ENCODE peak calls at places on chromosome 19, in six cellular contexts. One of them, this sample, is unnamed.

GRCh38 chr19:34232566-34233481 is 21.5 kb upstream of the GARRE1 start:
- DNase-seq in K562: peak; percentile 32
- DNase-seq in H1: no peak
- DNase-seq in HepG2: peak; percentile 56
- DNase-seq in GM12891: no peak
- DNase-seq in GM12878: no peak
- DNase-seq in this sample: no peak

GRCh38 chr19:1248454-1249297 is at the start of gene MIDN:
- DNase-seq in GM12878: no peak
- DNase-seq in H1: peak; percentile 95
- DNase-seq in GM12891: no peak
- DNase-seq in HepG2: peak; percentile 75
- DNase-seq in K562: peak; percentile 64
- DNase-seq in this sample: peak; percentile 75

GRCh38 chr19:32598022-32598421 is 17.0 kb downstream of the PDCD5 start:
- DNase-seq in GM12878: no peak
- DNase-seq in H1: no peak
- DNase-seq in K562: no peak
- DNase-seq in HepG2: no peak
- DNase-seq in GM12891: no peak
- DNase-seq in this sample: no peak

GRCh38 chr19:23384858-23385257 is 10.4 kb downstream of the ZNF91 start:
- DNase-seq in K562: no peak
- DNase-seq in GM12878: no peak
- DNase-seq in HepG2: no peak
- DNase-seq in H1: no peak
- DNase-seq in GM12891: no peak
- DNase-seq in this sample: no peak

GRCh38 chr19:49775742-49776370 is 9.1 kb downstream of the AP2A1 start:
- DNase-seq in H1: no peak
- DNase-seq in K562: peak; percentile 88
- DNase-seq in HepG2: no peak
- DNase-seq in GM12891: no peak
- DNase-seq in GM12878: no peak
- DNase-seq in this sample: no peak

GRCh38 chr19:19531951-19532805 is 3.5 kb downstream of the YJEFN3 start:
- DNase-seq in HepG2: peak; percentile 30
- DNase-seq in GM12891: peak; percentile 87
- DNase-seq in K562: peak; percentile 80
- DNase-seq in GM12878: no peak
- DNase-seq in H1: peak; percentile 97
- DNase-seq in this sample: peak; percentile 89

GRCh38 chr19:13153627-13154240 is 3.5 kb downstream of the IER2 start:
- DNase-seq in H1: no peak
- DNase-seq in GM12891: no peak
- DNase-seq in GM12878: no peak
- DNase-seq in K562: peak; percentile 59
- DNase-seq in HepG2: no peak
- DNase-seq in this sample: no peak

GRCh38 chr19:38388310-38389100 is at the start of gene SPRED3:
- DNase-seq in K562: peak; percentile 50
- DNase-seq in H1: peak; percentile 81
- DNase-seq in GM12891: no peak
- DNase-seq in HepG2: no peak
- DNase-seq in GM12878: no peak
- DNase-seq in this sample: no peak

GRCh38 chr19:7748756-7749155 is 1.4 kb upstream of the CD209 start:
- DNase-seq in GM12891: no peak
- DNase-seq in K562: no peak
- DNase-seq in H1: peak; percentile 60
- DNase-seq in GM12878: no peak
- DNase-seq in HepG2: peak; percentile 14
- DNase-seq in this sample: no peak

GRCh38 chr19:37931941-37932655 is 25.1 kb downstream of the SIPA1L3 start:
- DNase-seq in H1: peak; percentile 78
- DNase-seq in GM12878: no peak
- DNase-seq in K562: no peak
- DNase-seq in HepG2: peak; percentile 84
- DNase-seq in GM12891: peak; percentile 35
- DNase-seq in this sample: peak; percentile 47

GRCh38 chr19:1366899-1367870 is 16.5 kb upstream of the NDUFS7 start:
- DNase-seq in HepG2: no peak
- DNase-seq in GM12891: no peak
- DNase-seq in K562: no peak
- DNase-seq in GM12878: no peak
- DNase-seq in H1: no peak
- DNase-seq in this sample: no peak

GRCh38 chr19:48508729-48509310 is 2.8 kb downstream of the LMTK3 start:
- DNase-seq in K562: no peak
- DNase-seq in GM12891: no peak
- DNase-seq in HepG2: no peak
- DNase-seq in H1: no peak
- DNase-seq in GM12878: no peak
- DNase-seq in this sample: no peak

GRCh38 chr19:29858000-29858596 is 46.3 kb downstream of the CCNE1 start:
- DNase-seq in GM12891: no peak
- DNase-seq in H1: peak; percentile 82
- DNase-seq in HepG2: no peak
- DNase-seq in K562: peak; percentile 77
- DNase-seq in GM12878: no peak
- DNase-seq in this sample: peak; percentile 61

GRCh38 chr19:16042533-16043085 is 33.7 kb upstream of the TPM4 start:
- DNase-seq in GM12891: no peak
- DNase-seq in GM12878: no peak
- DNase-seq in K562: no peak
- DNase-seq in H1: no peak
- DNase-seq in HepG2: no peak
- DNase-seq in this sample: no peak

GRCh38 chr19:16043156-16043757 is 33.0 kb upstream of the TPM4 start:
- DNase-seq in GM12891: no peak
- DNase-seq in H1: no peak
- DNase-seq in HepG2: no peak
- DNase-seq in GM12878: no peak
- DNase-seq in K562: no peak
- DNase-seq in this sample: no peak

GRCh38 chr19:16040642-16041041 is 35.7 kb upstream of the TPM4 start:
- DNase-seq in GM12891: no peak
- DNase-seq in H1: no peak
- DNase-seq in HepG2: peak; percentile 49
- DNase-seq in K562: no peak
- DNase-seq in GM12878: no peak
- DNase-seq in this sample: no peak

GRCh38 chr19:16039545-16039944 is 36.8 kb upstream of the TPM4 start:
- DNase-seq in HepG2: no peak
- DNase-seq in K562: no peak
- DNase-seq in GM12878: no peak
- DNase-seq in GM12891: no peak
- DNase-seq in H1: no peak
- DNase-seq in this sample: no peak

GRCh38 chr19:16041571-16042386 is 34.5 kb upstream of the TPM4 start:
- DNase-seq in GM12878: no peak
- DNase-seq in H1: peak; percentile 99
- DNase-seq in K562: peak; percentile 94
- DNase-seq in GM12891: peak; percentile 69
- DNase-seq in HepG2: peak; percentile 52
- DNase-seq in this sample: peak; percentile 76
- TF ChIP-seq TAF1 in GM12878: no peak
- TF ChIP-seq TAF1 in H1: no peak
- TF ChIP-seq TAF1 in K562: no peak
- TF ChIP-seq TAF1 in GM12891: no peak
- TF ChIP-seq TAF1 in HepG2: no peak
- TF ChIP-seq TAF1 in this sample: no peak

GRCh38 chr19:53432088-53432661 is 391 bp downstream of the ZNF761 start:
- DNase-seq in K562: peak; percentile 39
- DNase-seq in GM12878: no peak
- DNase-seq in GM12891: no peak
- DNase-seq in HepG2: no peak
- DNase-seq in H1: peak; percentile 56
- DNase-seq in this sample: no peak

GRCh38 chr19:53431399-53432087 is at the start of gene ZNF761:
- DNase-seq in H1: peak; percentile 100
- DNase-seq in K562: peak; percentile 97
- DNase-seq in GM12878: peak; percentile 75
- DNase-seq in GM12891: peak; percentile 72
- DNase-seq in HepG2: peak; percentile 91
- DNase-seq in this sample: peak; percentile 69
- TF ChIP-seq POLR2A in H1: peak; percentile 41
- TF ChIP-seq POLR2A in K562: peak; percentile 93
- TF ChIP-seq POLR2A in GM12878: peak; percentile 91
- TF ChIP-seq POLR2A in GM12891: peak; percentile 87
- TF ChIP-seq POLR2A in HepG2: peak; percentile 91
- TF ChIP-seq POLR2A in this sample: peak; percentile 86

DNA sequence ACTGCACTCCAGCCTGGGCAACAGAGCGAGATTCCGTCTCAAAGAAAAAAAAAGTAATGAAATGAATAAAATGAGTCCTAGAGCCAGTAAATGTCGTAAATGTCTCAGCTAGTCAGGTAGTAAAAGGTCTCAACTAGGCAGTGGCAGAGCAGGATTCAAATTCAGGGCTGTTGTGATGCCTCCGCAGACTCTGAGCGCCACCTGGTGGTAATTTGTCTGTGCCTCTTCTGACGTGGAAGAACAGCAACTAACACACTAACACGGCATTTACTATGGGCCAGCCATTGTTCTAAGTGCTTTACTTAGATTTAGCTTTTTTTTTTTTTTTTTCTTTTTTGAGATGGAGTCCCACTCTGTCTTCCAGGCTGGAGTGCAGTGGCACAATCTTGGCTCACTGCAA is 30.2 kb downstream of the CYP2F1 start:
- DNase-seq in H1: peak; percentile 92
- DNase-seq in K562: peak; percentile 65
- DNase-seq in GM12891: no peak
- DNase-seq in HepG2: peak; percentile 68
- DNase-seq in GM12878: peak; percentile 11
- DNase-seq in this sample: no peak
- TF ChIP-seq POLR2AphosphoS5 in H1: no peak
- TF ChIP-seq POLR2AphosphoS5 in K562: no peak
- TF ChIP-seq POLR2AphosphoS5 in GM12891: no peak
- TF ChIP-seq POLR2AphosphoS5 in HepG2: no peak
- TF ChIP-seq POLR2AphosphoS5 in GM12878: no peak
- TF ChIP-seq POLR2AphosphoS5 in this sample: no peak

GRCh38 chr19:18206018-18206417 is 2.2 kb upstream of the RAB3A start:
- DNase-seq in HepG2: no peak
- DNase-seq in H1: no peak
- DNase-seq in GM12878: no peak
- DNase-seq in K562: no peak
- DNase-seq in GM12891: no peak
- DNase-seq in this sample: no peak

GRCh38 chr19:18204394-18205179 is 745 bp upstream of the RAB3A start:
- DNase-seq in GM12891: no peak
- DNase-seq in GM12878: no peak
- DNase-seq in H1: peak; percentile 85
- DNase-seq in HepG2: no peak
- DNase-seq in K562: no peak
- DNase-seq in this sample: no peak

GRCh38 chr19:18203863-18204393 is at the start of gene RAB3A:
- DNase-seq in K562: peak; percentile 97
- DNase-seq in HepG2: peak; percentile 99
- DNase-seq in GM12878: peak; percentile 99
- DNase-seq in GM12891: peak; percentile 98
- DNase-seq in H1: peak; percentile 97
- DNase-seq in this sample: peak; percentile 98

GRCh38 chr19:18203408-18203862 is 407 bp downstream of the RAB3A start:
- DNase-seq in H1: no peak
- DNase-seq in HepG2: no peak
- DNase-seq in GM12878: no peak
- DNase-seq in K562: peak; percentile 47
- DNase-seq in GM12891: no peak
- DNase-seq in this sample: no peak

DNA sequence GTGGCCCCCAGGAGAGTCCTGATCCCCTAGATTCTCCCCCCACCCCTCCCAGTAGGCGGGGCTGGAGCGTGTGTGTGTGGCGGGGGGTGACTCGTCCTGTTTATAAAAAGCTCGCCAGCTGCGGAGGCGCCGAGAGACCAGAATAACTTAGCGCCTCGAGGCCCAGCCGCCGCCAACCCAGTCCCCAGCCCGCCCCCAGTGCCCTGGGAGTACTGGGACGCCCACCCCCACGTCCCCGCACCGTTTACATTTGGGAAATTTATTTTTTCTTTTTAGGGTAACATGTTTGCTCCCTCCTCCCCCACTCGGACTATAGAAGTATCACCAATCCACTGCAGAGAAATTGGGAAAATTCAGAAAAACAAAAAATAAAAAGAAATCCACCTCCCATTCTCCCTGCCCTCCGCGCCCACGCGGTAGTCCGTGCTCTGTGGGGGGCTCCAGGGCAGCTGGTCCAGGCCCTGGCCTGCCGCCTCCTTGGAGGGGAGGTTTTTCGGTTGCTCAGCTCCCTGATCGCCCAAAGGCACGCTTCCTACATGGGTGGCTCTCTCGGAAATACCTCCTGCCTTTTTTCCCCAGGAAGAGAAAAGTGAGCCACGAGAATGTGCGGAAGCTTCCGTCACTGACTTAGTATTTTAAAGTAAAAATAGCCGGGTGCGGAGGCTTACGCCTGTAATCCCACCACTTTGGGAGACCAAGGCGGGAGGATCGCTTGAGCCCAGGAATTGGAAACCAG is 1.5 kb upstream of the RAB3A start:
- DNase-seq in GM12891: peak; percentile 72
- DNase-seq in H1: peak; percentile 67
- DNase-seq in HepG2: no peak
- DNase-seq in GM12878: no peak
- DNase-seq in K562: peak; percentile 65
- DNase-seq in this sample: no peak
- TF ChIP-seq TAF1 in GM12891: no peak
- TF ChIP-seq TAF1 in H1: no peak
- TF ChIP-seq TAF1 in HepG2: no peak
- TF ChIP-seq TAF1 in GM12878: no peak
- TF ChIP-seq TAF1 in K562: peak; percentile 45
- TF ChIP-seq TAF1 in this sample: no peak

GRCh38 chr19:11639602-11640471 is 42.6 kb downstream of the ZNF627 start:
- DNase-seq in K562: peak; percentile 98
- DNase-seq in HepG2: peak; percentile 93
- DNase-seq in GM12878: peak; percentile 69
- DNase-seq in GM12891: peak; percentile 90
- DNase-seq in H1: peak; percentile 99
- DNase-seq in this sample: peak; percentile 91
- TF ChIP-seq POLR2A in K562: peak; percentile 86
- TF ChIP-seq POLR2A in HepG2: peak; percentile 66
- TF ChIP-seq POLR2A in GM12878: peak; percentile 73
- TF ChIP-seq POLR2A in GM12891: no peak
- TF ChIP-seq POLR2A in H1: no peak
- TF ChIP-seq POLR2A in this sample: peak; percentile 33

This sample was measured in GM12892.